ENCODE peak calls at places on chromosomes 7 and 10, in ten cellular contexts. One of them, this sample, is unnamed.

GRCh38 chr10:117987242-117987909 is 59.4 kb downstream of the RAB11FIP2 start:
- DNase-seq in IMR-90: peak
- DNase-seq in lung: no peak
- DNase-seq in HepG2: no peak
- DNase-seq in heart right ventricle: no peak
- DNase-seq in colonic mucosa: no peak
- DNase-seq in cardiac muscle cell: no peak
- DNase-seq in thoracic aorta: no peak
- DNase-seq in spleen: no peak
- DNase-seq in neural progenitor cell: no peak
- DNase-seq in this sample: no peak

GRCh38 chr10:49741108-49741995 is 20.8 kb downstream of the OGDHL start:
- DNase-seq in thoracic aorta: no peak
- DNase-seq in lung: no peak
- DNase-seq in spleen: peak
- DNase-seq in colonic mucosa: no peak
- DNase-seq in cardiac muscle cell: no peak
- DNase-seq in heart right ventricle: no peak
- DNase-seq in IMR-90: no peak
- DNase-seq in neural progenitor cell: no peak
- DNase-seq in HepG2: no peak
- DNase-seq in this sample: no peak

GRCh38 chr7:48337012-48337621 is 165.9 kb downstream of the ABCA13 start:
- DNase-seq in HepG2: peak
- DNase-seq in neural progenitor cell: peak
- DNase-seq in heart right ventricle: no peak
- DNase-seq in spleen: no peak
- DNase-seq in thoracic aorta: no peak
- DNase-seq in colonic mucosa: no peak
- DNase-seq in lung: no peak
- DNase-seq in IMR-90: peak
- DNase-seq in cardiac muscle cell: peak
- DNase-seq in this sample: peak

GRCh38 chr7:53491041-53491440 is 455.6 kb downstream of the POM121L12 start:
- DNase-seq in thoracic aorta: no peak
- DNase-seq in IMR-90: no peak
- DNase-seq in neural progenitor cell: no peak
- DNase-seq in colonic mucosa: no peak
- DNase-seq in lung: no peak
- DNase-seq in spleen: no peak
- DNase-seq in cardiac muscle cell: no peak
- DNase-seq in heart right ventricle: no peak
- DNase-seq in HepG2: no peak
- DNase-seq in this sample: no peak

GRCh38 chr7:131010714-131011436 is 276.9 kb upstream of the KLF14 start:
- DNase-seq in spleen: no peak
- DNase-seq in thoracic aorta: no peak
- DNase-seq in IMR-90: peak
- DNase-seq in lung: no peak
- DNase-seq in heart right ventricle: no peak
- DNase-seq in HepG2: no peak
- DNase-seq in colonic mucosa: no peak
- DNase-seq in neural progenitor cell: no peak
- DNase-seq in cardiac muscle cell: no peak
- DNase-seq in this sample: no peak

GRCh38 chr7:117582219-117582704 is 102.4 kb downstream of the CFTR start:
- DNase-seq in heart right ventricle: no peak
- DNase-seq in colonic mucosa: no peak
- DNase-seq in lung: peak
- DNase-seq in spleen: no peak
- DNase-seq in neural progenitor cell: peak
- DNase-seq in IMR-90: peak
- DNase-seq in cardiac muscle cell: peak
- DNase-seq in thoracic aorta: no peak
- DNase-seq in HepG2: no peak
- DNase-seq in this sample: no peak

GRCh38 chr10:113961261-113961938 is 82.3 kb upstream of the ADRB1 start:
- DNase-seq in heart right ventricle: no peak
- DNase-seq in HepG2: no peak
- DNase-seq in cardiac muscle cell: no peak
- DNase-seq in lung: no peak
- DNase-seq in spleen: no peak
- DNase-seq in neural progenitor cell: no peak
- DNase-seq in thoracic aorta: no peak
- DNase-seq in colonic mucosa: peak
- DNase-seq in IMR-90: no peak
- DNase-seq in this sample: no peak

GRCh38 chr7:45686441-45687184 is 112.4 kb downstream of the ADCY1 start:
- DNase-seq in HepG2: no peak
- DNase-seq in IMR-90: no peak
- DNase-seq in lung: peak
- DNase-seq in colonic mucosa: peak
- DNase-seq in heart right ventricle: no peak
- DNase-seq in thoracic aorta: no peak
- DNase-seq in neural progenitor cell: no peak
- DNase-seq in cardiac muscle cell: no peak
- DNase-seq in spleen: peak
- DNase-seq in this sample: no peak

GRCh38 chr10:71604324-71605018 is 115.1 kb downstream of the C10orf105 start:
- DNase-seq in IMR-90: no peak
- DNase-seq in cardiac muscle cell: no peak
- DNase-seq in colonic mucosa: peak
- DNase-seq in HepG2: no peak
- DNase-seq in heart right ventricle: no peak
- DNase-seq in neural progenitor cell: no peak
- DNase-seq in spleen: no peak
- DNase-seq in lung: no peak
- DNase-seq in thoracic aorta: no peak
- DNase-seq in this sample: no peak

GRCh38 chr7:28979791-28980190 is 21.7 kb upstream of the TRIL start:
- DNase-seq in heart right ventricle: peak
- DNase-seq in HepG2: no peak
- DNase-seq in spleen: no peak
- DNase-seq in colonic mucosa: no peak
- DNase-seq in IMR-90: no peak
- DNase-seq in cardiac muscle cell: no peak
- DNase-seq in thoracic aorta: no peak
- DNase-seq in lung: no peak
- DNase-seq in neural progenitor cell: no peak
- DNase-seq in this sample: peak

GRCh38 chr7:35353481-35353880 is 99.6 kb upstream of the TBX20 start:
- DNase-seq in thoracic aorta: no peak
- DNase-seq in lung: no peak
- DNase-seq in heart right ventricle: no peak
- DNase-seq in cardiac muscle cell: no peak
- DNase-seq in spleen: no peak
- DNase-seq in neural progenitor cell: no peak
- DNase-seq in colonic mucosa: no peak
- DNase-seq in IMR-90: no peak
- DNase-seq in HepG2: no peak
- DNase-seq in this sample: no peak

GRCh38 chr10:31401287-31401686 is 82.3 kb downstream of the ZEB1 start:
- DNase-seq in lung: no peak
- DNase-seq in colonic mucosa: no peak
- DNase-seq in cardiac muscle cell: no peak
- DNase-seq in HepG2: no peak
- DNase-seq in IMR-90: no peak
- DNase-seq in heart right ventricle: no peak
- DNase-seq in thoracic aorta: no peak
- DNase-seq in spleen: no peak
- DNase-seq in neural progenitor cell: no peak
- DNase-seq in this sample: no peak

GRCh38 chr7:145539910-145540309 is 576.7 kb upstream of the CNTNAP2 start:
- DNase-seq in thoracic aorta: no peak
- DNase-seq in spleen: no peak
- DNase-seq in cardiac muscle cell: no peak
- DNase-seq in colonic mucosa: no peak
- DNase-seq in neural progenitor cell: no peak
- DNase-seq in heart right ventricle: no peak
- DNase-seq in HepG2: no peak
- DNase-seq in IMR-90: no peak
- DNase-seq in lung: no peak
- DNase-seq in this sample: no peak

GRCh38 chr7:2959828-2960599 is 83.7 kb downstream of the CARD11 start:
- DNase-seq in spleen: no peak
- DNase-seq in neural progenitor cell: no peak
- DNase-seq in heart right ventricle: no peak
- DNase-seq in colonic mucosa: no peak
- DNase-seq in lung: no peak
- DNase-seq in thoracic aorta: no peak
- DNase-seq in IMR-90: no peak
- DNase-seq in cardiac muscle cell: no peak
- DNase-seq in HepG2: no peak
- DNase-seq in this sample: no peak

DNA sequence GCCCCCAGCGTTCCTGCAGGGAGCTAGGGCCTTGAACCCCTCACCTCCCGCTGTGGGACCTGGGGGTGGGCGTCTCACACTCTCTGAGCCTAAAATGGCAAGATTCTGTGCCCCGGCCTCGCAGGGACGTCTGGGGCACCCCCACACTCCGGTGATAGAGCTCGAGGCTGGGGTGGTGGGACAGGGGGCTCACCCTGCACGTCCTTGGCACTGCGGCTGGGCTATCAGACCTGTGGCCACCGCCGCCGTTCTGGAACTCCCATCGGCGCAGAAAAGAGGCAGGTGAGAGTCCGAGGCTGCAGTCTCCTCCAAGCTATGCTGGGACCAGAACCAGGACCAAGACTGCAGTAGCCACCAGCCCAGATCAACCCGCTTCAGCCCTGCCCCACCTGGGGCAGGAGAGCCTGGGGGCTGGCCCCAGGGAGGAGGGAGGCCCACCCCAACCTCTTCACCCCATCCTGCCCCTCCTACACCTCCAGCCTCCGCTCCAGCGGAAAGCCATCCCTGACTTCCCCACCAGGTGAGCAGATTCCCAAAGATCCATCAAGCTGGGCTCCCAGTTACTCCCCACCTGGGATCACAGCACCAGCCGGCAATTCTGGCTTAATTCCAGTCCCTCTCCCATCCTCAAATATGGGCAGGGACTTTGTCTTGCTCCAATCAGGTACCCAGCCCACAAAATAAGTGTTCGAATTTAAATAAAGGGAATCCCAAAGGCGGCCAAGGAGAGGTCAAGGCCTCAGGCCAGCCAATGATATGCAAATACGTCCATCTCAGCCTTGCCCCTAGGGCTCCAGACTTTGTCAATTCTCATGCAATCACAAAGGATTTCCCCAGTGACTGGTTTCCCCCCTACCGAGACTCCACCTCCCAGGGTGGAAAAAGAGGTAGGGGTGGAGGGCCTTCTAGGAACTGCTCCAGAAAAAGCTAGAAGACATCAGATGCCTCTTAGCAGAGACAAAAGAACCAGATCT is 16.4 kb downstream of the TNRC18 start:
- DNase-seq in heart right ventricle: no peak
- DNase-seq in thoracic aorta: no peak
- DNase-seq in lung: no peak
- DNase-seq in spleen: no peak
- DNase-seq in cardiac muscle cell: peak
- DNase-seq in IMR-90: no peak
- DNase-seq in colonic mucosa: no peak
- DNase-seq in neural progenitor cell: peak
- DNase-seq in HepG2: no peak
- DNase-seq in this sample: no peak
- H3K27ac ChIP-seq in heart right ventricle: no peak
- H3K27ac ChIP-seq in thoracic aorta: peak
- H3K27ac ChIP-seq in lung: no peak
- H3K27ac ChIP-seq in spleen: peak
- H3K27ac ChIP-seq in cardiac muscle cell: peak
- H3K27ac ChIP-seq in IMR-90: no peak
- H3K27ac ChIP-seq in colonic mucosa: no peak
- H3K27ac ChIP-seq in neural progenitor cell: no peak
- H3K27ac ChIP-seq in HepG2: no peak
- H3K27ac ChIP-seq in this sample: no peak

DNA sequence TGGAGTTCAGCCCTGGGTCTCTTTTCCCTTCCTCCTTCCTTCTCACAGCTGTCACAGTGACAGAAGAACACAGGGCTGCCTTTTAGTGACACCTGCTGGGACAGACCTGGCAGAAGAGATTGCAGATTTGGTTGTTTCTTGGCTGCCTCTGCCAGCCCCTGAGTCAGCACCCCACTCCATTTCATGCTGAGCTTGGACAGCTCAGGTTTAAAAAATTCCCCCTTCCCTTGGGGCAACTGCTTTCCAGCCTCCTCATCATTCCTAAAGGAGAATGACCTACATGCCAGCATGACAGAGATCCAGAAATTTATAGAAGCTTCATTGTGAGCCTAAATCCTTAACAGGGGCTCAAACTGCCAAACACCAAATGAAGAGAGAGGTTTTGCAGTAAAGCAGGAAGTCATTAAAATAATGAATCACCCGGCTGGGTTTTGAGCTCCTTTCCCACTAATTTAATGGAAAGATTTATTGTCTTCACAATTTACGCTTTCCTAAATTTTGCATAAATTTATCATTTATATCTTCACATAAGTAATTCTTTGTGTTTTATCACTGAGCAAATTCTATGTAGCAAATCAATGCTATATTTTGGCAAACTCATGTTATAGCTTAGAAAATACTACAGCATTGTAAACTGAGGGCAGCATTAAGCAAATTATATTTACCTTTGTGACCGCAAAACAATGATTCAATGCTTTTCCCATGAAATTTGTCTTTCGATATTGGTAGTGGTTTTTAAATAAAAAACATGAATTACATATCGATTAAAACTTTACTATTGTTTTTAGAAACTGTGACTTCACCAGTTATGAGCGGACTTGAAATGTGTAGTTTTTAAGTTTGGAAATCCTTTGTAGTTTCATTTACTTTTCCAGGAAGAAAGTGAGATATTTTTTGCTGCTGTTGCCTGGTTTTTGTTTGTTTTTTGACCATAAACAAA is 399.5 kb upstream of the ANKRD30A start:
- DNase-seq in HepG2: peak
- DNase-seq in colonic mucosa: no peak
- DNase-seq in lung: no peak
- DNase-seq in cardiac muscle cell: peak
- DNase-seq in thoracic aorta: no peak
- DNase-seq in IMR-90: peak
- DNase-seq in neural progenitor cell: peak
- DNase-seq in heart right ventricle: peak
- DNase-seq in spleen: peak
- DNase-seq in this sample: peak
- TF ChIP-seq CTCF in HepG2: peak
- TF ChIP-seq CTCF in colonic mucosa: no peak
- TF ChIP-seq CTCF in lung: no peak
- TF ChIP-seq CTCF in cardiac muscle cell: peak
- TF ChIP-seq CTCF in thoracic aorta: no peak
- TF ChIP-seq CTCF in IMR-90: peak
- TF ChIP-seq CTCF in neural progenitor cell: peak
- TF ChIP-seq CTCF in heart right ventricle: peak
- TF ChIP-seq CTCF in spleen: no peak
- TF ChIP-seq CTCF in this sample: peak

GRCh38 chr10:132666733-132667612 is 119.0 kb downstream of the NKX6-2 start:
- DNase-seq in heart right ventricle: no peak
- DNase-seq in lung: no peak
- DNase-seq in IMR-90: peak
- DNase-seq in HepG2: no peak
- DNase-seq in neural progenitor cell: peak
- DNase-seq in cardiac muscle cell: no peak
- DNase-seq in thoracic aorta: no peak
- DNase-seq in spleen: peak
- DNase-seq in colonic mucosa: no peak
- DNase-seq in this sample: peak
- H3K4me3 ChIP-seq in heart right ventricle: no peak
- H3K4me3 ChIP-seq in lung: no peak
- H3K4me3 ChIP-seq in IMR-90: no peak
- H3K4me3 ChIP-seq in HepG2: no peak
- H3K4me3 ChIP-seq in neural progenitor cell: no peak
- H3K4me3 ChIP-seq in cardiac muscle cell: no peak
- H3K4me3 ChIP-seq in thoracic aorta: no peak
- H3K4me3 ChIP-seq in spleen: no peak
- H3K4me3 ChIP-seq in colonic mucosa: no peak
- H3K4me3 ChIP-seq in this sample: no peak

GRCh38 chr10:124802313-124802675 is 675 bp downstream of the ABRAXAS2 start:
- DNase-seq in colonic mucosa: no peak
- DNase-seq in neural progenitor cell: no peak
- DNase-seq in thoracic aorta: no peak
- DNase-seq in HepG2: no peak
- DNase-seq in lung: no peak
- DNase-seq in cardiac muscle cell: no peak
- DNase-seq in heart right ventricle: no peak
- DNase-seq in spleen: no peak
- DNase-seq in IMR-90: no peak
- DNase-seq in this sample: no peak
- H3K27ac ChIP-seq in colonic mucosa: peak
- H3K27ac ChIP-seq in neural progenitor cell: no peak
- H3K27ac ChIP-seq in thoracic aorta: peak
- H3K27ac ChIP-seq in HepG2: peak
- H3K27ac ChIP-seq in lung: peak
- H3K27ac ChIP-seq in cardiac muscle cell: peak
- H3K27ac ChIP-seq in heart right ventricle: no peak
- H3K27ac ChIP-seq in spleen: peak
- H3K27ac ChIP-seq in IMR-90: peak
- H3K27ac ChIP-seq in this sample: peak